ENCODE peak calls at places on chromosomes 7 and 10, in ten cellular contexts. L, F, Y, G, W, X, M, O, C and V are unnamed samples.

GRCh38 chr7:132242192-132242812 is 334.0 kb downstream of the PLXNA4 start:
- DNase-seq in L (no peak), F (no peak), Y (no peak), G (no peak), W (no peak), X (no peak), M (peak; percentile 58), O (no peak), C (no peak), V (no peak)

GRCh38 chr7:102842284-102842683 is 70.5 kb upstream of the LRRC17 start:
- DNase-seq in L (no peak), F (no peak), Y (no peak), G (no peak), W (no peak), X (no peak), M (no peak), O (no peak), C (no peak), V (no peak)

GRCh38 chr10:128400564-128400963 is 274.3 kb upstream of the MKI67 start:
- DNase-seq in L (no peak), F (no peak), Y (no peak), G (no peak), W (no peak), X (no peak), M (no peak), O (no peak), C (no peak), V (no peak)

GRCh38 chr10:86306628-86307278 is 59.8 kb downstream of the GRID1 start:
- DNase-seq in L (no peak), F (peak; percentile 23), Y (no peak), G (peak; percentile 39), W (no peak), X (no peak), M (no peak), O (peak; percentile 70), C (no peak), V (no peak)

GRCh38 chr10:43282881-43283280 is 16.0 kb upstream of the RASGEF1A start:
- DNase-seq in L (no peak), F (no peak), Y (no peak), G (peak; percentile 54), W (no peak), X (no peak), M (peak; percentile 40), O (peak; percentile 85), C (no peak), V (no peak)

GRCh38 chr10:52779541-52780390 is 7.2 kb upstream of the MBL2 start:
- DNase-seq in L (peak; percentile 27), F (peak; percentile 59), Y (peak; percentile 2), G (peak; percentile 55), W (no peak), X (no peak), M (peak; percentile 90), O (peak; percentile 90), C (no peak), V (peak; percentile 8)

GRCh38 chr10:44947356-44948152 is 12.0 kb upstream of the RASSF4 start:
- DNase-seq in L (no peak), F (no peak), Y (no peak), G (peak; percentile 47), W (peak; percentile 48), X (no peak), M (no peak), O (no peak), C (no peak), V (no peak)

GRCh38 chr10:84314269-84314668 is 14.1 kb upstream of the CCSER2 start:
- DNase-seq in L (no peak), F (no peak), Y (no peak), G (no peak), W (no peak), X (no peak), M (no peak), O (no peak), C (no peak), V (no peak)

GRCh38 chr7:19110026-19110777 is 7.2 kb downstream of the TWIST1 start:
- DNase-seq in L (no peak), F (no peak), Y (no peak), G (no peak), W (no peak), X (no peak), M (no peak), O (peak; percentile 44), C (no peak), V (no peak)

GRCh38 chr10:101062231-101063161 is 707 bp downstream of the KAZALD1 start:
- DNase-seq in L (peak; percentile 38), F (peak; percentile 84), Y (peak; percentile 51), G (peak; percentile 58), W (peak; percentile 71), X (no peak), M (peak; percentile 72), O (peak; percentile 85), C (peak; percentile 45), V (no peak)

GRCh38 chr10:116490028-116490662 is 55.6 kb upstream of the PNLIP start:
- DNase-seq in L (no peak), F (no peak), Y (peak; percentile 2), G (peak; percentile 56), W (no peak), X (no peak), M (peak; percentile 40), O (peak; percentile 76), C (no peak), V (no peak)

GRCh38 chr10:113648478-113648877 is 15.4 kb downstream of the NRAP start:
- DNase-seq in L (no peak), F (no peak), Y (no peak), G (peak; percentile 20), W (no peak), X (no peak), M (no peak), O (no peak), C (no peak), V (no peak)

GRCh38 chr7:143040209-143040710 is 11.9 kb upstream of the OR6V1 start:
- DNase-seq in L (no peak), F (no peak), Y (no peak), G (no peak), W (no peak), X (no peak), M (no peak), O (no peak), C (no peak), V (no peak)

GRCh38 chr7:101362334-101363195 is at the start of gene COL26A1:
- DNase-seq in L (no peak), F (peak; percentile 30), Y (peak; percentile 24), G (peak; percentile 15), W (no peak), X (no peak), M (peak; percentile 58), O (peak; percentile 76), C (no peak), V (no peak)

GRCh38 chr7:64574481-64575159 is 11.7 kb upstream of the ZNF680 start:
- DNase-seq in L (peak; percentile 30), F (no peak), Y (no peak), G (no peak), W (no peak), X (no peak), M (no peak), O (peak; percentile 81), C (no peak), V (peak; percentile 13)

GRCh38 chr7:136114966-136115762 is 138.0 kb upstream of the MTPN start:
- DNase-seq in L (peak; percentile 33), F (peak; percentile 25), Y (peak; percentile 64), G (peak; percentile 68), W (no peak), X (no peak), M (peak; percentile 79), O (peak; percentile 86), C (peak; percentile 8), V (no peak)

GRCh38 chr10:131870411-131870810 is 30.4 kb upstream of the PPP2R2D start:
- DNase-seq in L (no peak), F (no peak), Y (no peak), G (no peak), W (peak; percentile 28), X (no peak), M (no peak), O (no peak), C (no peak), V (no peak)

GRCh38 chr7:75993689-75994387 is 557 bp downstream of the TMEM120A start:
- DNase-seq in L (peak; percentile 84), F (peak; percentile 67), Y (no peak), G (peak; percentile 71), W (peak; percentile 93), X (no peak), M (peak; percentile 60), O (peak; percentile 78), C (no peak), V (peak; percentile 56)

GRCh38 chr10:72257051-72257892 is 16.5 kb upstream of the DDIT4 start:
- DNase-seq in L (no peak), F (no peak), Y (no peak), G (no peak), W (peak; percentile 73), X (no peak), M (no peak), O (no peak), C (no peak), V (no peak)

GRCh38 chr7:12709731-12710502 is 22.5 kb downstream of the ARL4A start:
- DNase-seq in L (peak; percentile 87), F (no peak), Y (no peak), G (no peak), W (no peak), X (no peak), M (no peak), O (no peak), C (no peak), V (no peak)

GRCh38 chr10:79264942-79265341 is 82.3 kb upstream of the PPIF start:
- DNase-seq in L (no peak), F (no peak), Y (no peak), G (no peak), W (no peak), X (no peak), M (no peak), O (no peak), C (no peak), V (no peak)

GRCh38 chr7:158353606-158354570 is 233.7 kb downstream of the PTPRN2 start:
- DNase-seq in L (no peak), F (peak; percentile 29), Y (peak; percentile 42), G (peak; percentile 31), W (peak; percentile 14), X (no peak), M (peak; percentile 37), O (peak; percentile 69), C (no peak), V (no peak)

GRCh38 chr10:48926764-48927163 is 12.9 kb downstream of the LRRC18 start:
- DNase-seq in L (no peak), F (no peak), Y (no peak), G (no peak), W (no peak), X (no peak), M (no peak), O (no peak), C (no peak), V (no peak)

GRCh38 chr7:115805458-115805857 is 225.1 kb downstream of the TFEC start:
- DNase-seq in L (no peak), F (no peak), Y (no peak), G (no peak), W (no peak), X (no peak), M (no peak), O (no peak), C (no peak), V (no peak)

GRCh38 chr10:78470267-78471103 is 436.8 kb downstream of the RPS24 start:
- DNase-seq in L (no peak), F (no peak), Y (no peak), G (no peak), W (no peak), X (no peak), M (no peak), O (no peak), C (no peak), V (no peak)

GRCh38 chr10:27794157-27794556 is 48.5 kb upstream of the MKX start:
- DNase-seq in L (peak; percentile 20), F (peak; percentile 10), Y (no peak), G (no peak), W (no peak), X (no peak), M (no peak), O (peak; percentile 58), C (no peak), V (no peak)

GRCh38 chr10:102602272-102603045 is 41.8 kb upstream of the TRIM8 start:
- DNase-seq in L (peak; percentile 80), F (no peak), Y (no peak), G (no peak), W (peak; percentile 84), X (no peak), M (no peak), O (no peak), C (no peak), V (no peak)

GRCh38 chr10:93363891-93364648 is 118.1 kb downstream of the MYOF start:
- DNase-seq in L (no peak), F (peak; percentile 9), Y (no peak), G (no peak), W (peak; percentile 78), X (no peak), M (no peak), O (no peak), C (no peak), V (no peak)